ENCODE peak calls at places on chromosomes 6 and 20, in five cellular contexts. One of them, this sample, is unnamed.

GRCh38 chr6:90093558-90094073 is 199.3 kb downstream of the GJA10 start:
- DNase-seq in neural crest cell: no peak
- DNase-seq in epithelial cell of esophagus: no peak
- DNase-seq in NCI-H1105: no peak
- DNase-seq in Calu3: no peak
- DNase-seq in this sample: no peak

GRCh38 chr6:101597711-101598110 is 204.2 kb downstream of the GRIK2 start:
- DNase-seq in neural crest cell: no peak
- DNase-seq in epithelial cell of esophagus: peak
- DNase-seq in NCI-H1105: no peak
- DNase-seq in Calu3: no peak
- DNase-seq in this sample: no peak

GRCh38 chr20:50308513-50309279 is 118.1 kb downstream of the CEBPB start:
- DNase-seq in neural crest cell: no peak
- DNase-seq in epithelial cell of esophagus: peak
- DNase-seq in NCI-H1105: no peak
- DNase-seq in Calu3: peak
- DNase-seq in this sample: peak

GRCh38 chr6:116461075-116461474 is at the start of gene CALHM6:
- DNase-seq in neural crest cell: no peak
- DNase-seq in epithelial cell of esophagus: no peak
- DNase-seq in NCI-H1105: no peak
- DNase-seq in Calu3: no peak
- DNase-seq in this sample: no peak

GRCh38 chr20:38804243-38804642 is 1.3 kb upstream of the PPP1R16B start:
- DNase-seq in neural crest cell: no peak
- DNase-seq in epithelial cell of esophagus: no peak
- DNase-seq in NCI-H1105: no peak
- DNase-seq in Calu3: no peak
- DNase-seq in this sample: no peak

GRCh38 chr6:111551521-111552231 is 54.0 kb downstream of the TRAF3IP2 start:
- DNase-seq in neural crest cell: no peak
- DNase-seq in epithelial cell of esophagus: no peak
- DNase-seq in NCI-H1105: peak
- DNase-seq in Calu3: peak
- DNase-seq in this sample: peak

GRCh38 chr20:44422083-44422482 is 53.6 kb upstream of the TTPAL start:
- DNase-seq in neural crest cell: no peak
- DNase-seq in epithelial cell of esophagus: peak
- DNase-seq in NCI-H1105: no peak
- DNase-seq in Calu3: no peak
- DNase-seq in this sample: no peak

GRCh38 chr20:36368869-36369268 is 62.7 kb downstream of the DLGAP4 start:
- DNase-seq in neural crest cell: no peak
- DNase-seq in epithelial cell of esophagus: no peak
- DNase-seq in NCI-H1105: no peak
- DNase-seq in Calu3: no peak
- DNase-seq in this sample: no peak

GRCh38 chr6:1313364-1313754 is 1.5 kb downstream of the FOXQ1 start:
- DNase-seq in neural crest cell: no peak
- DNase-seq in epithelial cell of esophagus: peak
- DNase-seq in NCI-H1105: no peak
- DNase-seq in Calu3: peak
- DNase-seq in this sample: no peak

GRCh38 chr6:80425089-80425823 is 318.8 kb downstream of the BCKDHB start:
- DNase-seq in neural crest cell: no peak
- DNase-seq in epithelial cell of esophagus: no peak
- DNase-seq in NCI-H1105: no peak
- DNase-seq in Calu3: no peak
- DNase-seq in this sample: no peak

GRCh38 chr6:84764332-84765049 is at the start of gene TBX18:
- DNase-seq in neural crest cell: peak
- DNase-seq in epithelial cell of esophagus: peak
- DNase-seq in NCI-H1105: peak
- DNase-seq in Calu3: peak
- DNase-seq in this sample: peak

GRCh38 chr20:19692685-19693119 is 65.4 kb upstream of the RIN2 start:
- DNase-seq in neural crest cell: peak
- DNase-seq in epithelial cell of esophagus: peak
- DNase-seq in NCI-H1105: peak
- DNase-seq in Calu3: peak
- DNase-seq in this sample: no peak

GRCh38 chr6:1126036-1126435 is 185.9 kb upstream of the FOXQ1 start:
- DNase-seq in neural crest cell: no peak
- DNase-seq in epithelial cell of esophagus: no peak
- DNase-seq in NCI-H1105: no peak
- DNase-seq in Calu3: no peak
- DNase-seq in this sample: no peak

GRCh38 chr20:9214676-9215075 is 145.8 kb downstream of the PLCB4 start:
- DNase-seq in neural crest cell: no peak
- DNase-seq in epithelial cell of esophagus: peak
- DNase-seq in NCI-H1105: no peak
- DNase-seq in Calu3: no peak
- DNase-seq in this sample: no peak

GRCh38 chr6:27966044-27966443 is 9.0 kb downstream of the OR2B6 start:
- DNase-seq in neural crest cell: no peak
- DNase-seq in epithelial cell of esophagus: no peak
- DNase-seq in NCI-H1105: no peak
- DNase-seq in Calu3: no peak
- DNase-seq in this sample: no peak

GRCh38 chr6:143397229-143398222 is 53.0 kb downstream of the ADAT2 start:
- DNase-seq in neural crest cell: no peak
- DNase-seq in epithelial cell of esophagus: peak
- DNase-seq in NCI-H1105: no peak
- DNase-seq in Calu3: peak
- DNase-seq in this sample: peak

GRCh38 chr20:4326194-4327065 is 311.1 kb upstream of the RNF24 start:
- DNase-seq in neural crest cell: no peak
- DNase-seq in epithelial cell of esophagus: peak
- DNase-seq in NCI-H1105: no peak
- DNase-seq in Calu3: peak
- DNase-seq in this sample: no peak

GRCh38 chr20:39136145-39136544 is 174.0 kb downstream of the DHX35 start:
- DNase-seq in neural crest cell: no peak
- DNase-seq in epithelial cell of esophagus: no peak
- DNase-seq in NCI-H1105: no peak
- DNase-seq in Calu3: no peak
- DNase-seq in this sample: no peak

GRCh38 chr6:133804263-133804662 is 84.7 kb upstream of the TCF21 start:
- DNase-seq in neural crest cell: no peak
- DNase-seq in epithelial cell of esophagus: peak
- DNase-seq in NCI-H1105: no peak
- DNase-seq in Calu3: no peak
- DNase-seq in this sample: no peak

GRCh38 chr20:25199473-25200265 is 4.2 kb downstream of the ENTPD6 start:
- DNase-seq in neural crest cell: no peak
- DNase-seq in epithelial cell of esophagus: no peak
- DNase-seq in NCI-H1105: no peak
- DNase-seq in Calu3: no peak
- DNase-seq in this sample: no peak

GRCh38 chr6:26032387-26033131 is 54.7 kb upstream of the HFE start:
- DNase-seq in neural crest cell: no peak
- DNase-seq in epithelial cell of esophagus: peak
- DNase-seq in NCI-H1105: no peak
- DNase-seq in Calu3: no peak
- DNase-seq in this sample: no peak

GRCh38 chr6:163180874-163181541 is 233.5 kb upstream of the QKI start:
- DNase-seq in neural crest cell: peak
- DNase-seq in epithelial cell of esophagus: peak
- DNase-seq in NCI-H1105: no peak
- DNase-seq in Calu3: peak
- DNase-seq in this sample: peak

GRCh38 chr6:39884696-39885095 is 49.6 kb downstream of the MOCS1 start:
- DNase-seq in neural crest cell: no peak
- DNase-seq in epithelial cell of esophagus: no peak
- DNase-seq in NCI-H1105: no peak
- DNase-seq in Calu3: no peak
- DNase-seq in this sample: no peak

GRCh38 chr20:19783966-19784401 is 25.9 kb downstream of the RIN2 start:
- DNase-seq in neural crest cell: no peak
- DNase-seq in epithelial cell of esophagus: peak
- DNase-seq in NCI-H1105: no peak
- DNase-seq in Calu3: no peak
- DNase-seq in this sample: no peak

GRCh38 chr6:16583151-16583762 is 178.0 kb downstream of the ATXN1 start:
- DNase-seq in neural crest cell: no peak
- DNase-seq in epithelial cell of esophagus: no peak
- DNase-seq in NCI-H1105: no peak
- DNase-seq in Calu3: no peak
- DNase-seq in this sample: no peak

GRCh38 chr6:88361298-88361697 is 195.2 kb upstream of the CNR1 start:
- DNase-seq in neural crest cell: no peak
- DNase-seq in epithelial cell of esophagus: no peak
- DNase-seq in NCI-H1105: no peak
- DNase-seq in Calu3: no peak
- DNase-seq in this sample: no peak